ENCODE peak calls at places on chromosomes 12 and 14, in seven cellular contexts. U is coronary artery, O is heart left ventricle, B is HFF-Myc, C is mesothelial cell of epicardium, Q is A549, L is GM06990. W is an unnamed sample.

GRCh38 chr12:56645717-56646446 is at the start of gene ATP5F1B:
- DNase-seq in U (peak; percentile 96), O (peak; percentile 98), B (peak; percentile 100), C (peak; percentile 89), Q (peak; percentile 100), L (peak; percentile 90), W (peak; percentile 80)

GRCh38 chr14:90970167-90970600 is 90.3 kb downstream of the RPS6KA5 start:
- DNase-seq in U (no peak), O (no peak), B (no peak), C (no peak), Q (no peak), L (peak; percentile 16), W (no peak)

GRCh38 chr12:30000401-30000800 is 216.7 kb upstream of the TMTC1 start:
- DNase-seq in U (no peak), O (no peak), B (no peak), C (no peak), Q (no peak), L (no peak), W (no peak)

GRCh38 chr14:88625671-88626070 is 62.8 kb downstream of the ZC3H14 start:
- DNase-seq in U (no peak), O (no peak), B (no peak), C (no peak), Q (no peak), L (no peak), W (no peak)

GRCh38 chr12:124387510-124387855 is 92.6 kb downstream of the RFLNA start:
- DNase-seq in U (no peak), O (peak; percentile 83), B (no peak), C (no peak), Q (no peak), L (no peak), W (no peak)

GRCh38 chr12:65536876-65537661 is 258.6 kb downstream of the MSRB3 start:
- DNase-seq in U (peak; percentile 83), O (peak; percentile 56), B (peak; percentile 99), C (no peak), Q (peak; percentile 57), L (no peak), W (no peak)

GRCh38 chr14:104816678-104816945 is 15.7 kb downstream of the ZBTB42 start:
- DNase-seq in U (no peak), O (no peak), B (no peak), C (no peak), Q (no peak), L (no peak), W (no peak)

GRCh38 chr12:25855716-25856115 is 102.8 kb upstream of the RASSF8 start:
- DNase-seq in U (no peak), O (no peak), B (no peak), C (no peak), Q (no peak), L (no peak), W (no peak)

GRCh38 chr12:126537961-126538530 is 1472.8 kb downstream of the AACS start:
- DNase-seq in U (no peak), O (no peak), B (no peak), C (no peak), Q (no peak), L (no peak), W (no peak)

GRCh38 chr12:124833693-124834122 is 30.0 kb downstream of the SCARB1 start:
- DNase-seq in U (no peak), O (peak; percentile 51), B (no peak), C (no peak), Q (no peak), L (no peak), W (no peak)

GRCh38 chr12:49877066-49877465 is 26.6 kb downstream of the FAIM2 start:
- DNase-seq in U (no peak), O (peak; percentile 11), B (no peak), C (no peak), Q (no peak), L (no peak), W (no peak)

GRCh38 chr12:31008961-31009840 is 64.5 kb upstream of the DDX11 start:
- DNase-seq in U (no peak), O (no peak), B (no peak), C (no peak), Q (no peak), L (no peak), W (no peak)

GRCh38 chr12:121894633-121895032 is 6.0 kb downstream of the PSMD9 start:
- DNase-seq in U (no peak), O (no peak), B (no peak), C (no peak), Q (peak; percentile 49), L (no peak), W (no peak)

GRCh38 chr14:71400821-71401447 is 493.7 kb downstream of the PCNX1 start:
- DNase-seq in U (no peak), O (no peak), B (no peak), C (no peak), Q (no peak), L (peak; percentile 18), W (no peak)

GRCh38 chr14:64440494-64440893 is 24.8 kb upstream of the AKAP5 start:
- DNase-seq in U (no peak), O (no peak), B (no peak), C (no peak), Q (no peak), L (no peak), W (no peak)

GRCh38 chr14:94702629-94703028 is 67.3 kb downstream of the GSC start:
- DNase-seq in U (no peak), O (no peak), B (no peak), C (no peak), Q (no peak), L (no peak), W (no peak)

GRCh38 chr14:36948157-36948859 is 224.1 kb downstream of the SLC25A21 start:
- DNase-seq in U (no peak), O (no peak), B (no peak), C (no peak), Q (no peak), L (no peak), W (no peak)

GRCh38 chr14:65229431-65230286 is 127.3 kb upstream of the MAX start:
- DNase-seq in U (no peak), O (peak; percentile 37), B (no peak), C (peak; percentile 47), Q (no peak), L (no peak), W (no peak)

GRCh38 chr12:113091506-113091905 is 35.0 kb downstream of the DTX1 start:
- DNase-seq in U (no peak), O (no peak), B (no peak), C (no peak), Q (no peak), L (no peak), W (no peak)

GRCh38 chr12:13288937-13289643 is 92.6 kb downstream of the EMP1 start:
- DNase-seq in U (no peak), O (no peak), B (no peak), C (no peak), Q (no peak), L (no peak), W (no peak)

GRCh38 chr12:121943926-121944325 is 25.5 kb downstream of the CFAP251 start:
- DNase-seq in U (no peak), O (no peak), B (no peak), C (no peak), Q (no peak), L (no peak), W (no peak)

GRCh38 chr12:56954057-56954577 is 3.3 kb downstream of the RDH16 start:
- DNase-seq in U (no peak), O (no peak), B (no peak), C (no peak), Q (no peak), L (no peak), W (no peak)

GRCh38 chr12:6352198-6353173 is 10.6 kb upstream of the TNFRSF1A start:
- DNase-seq in U (no peak), O (no peak), B (no peak), C (no peak), Q (no peak), L (no peak), W (no peak)

GRCh38 chr12:3728686-3729085 is 24.2 kb downstream of the CRACR2A start:
- DNase-seq in U (no peak), O (no peak), B (no peak), C (no peak), Q (no peak), L (no peak), W (no peak)

GRCh38 chr12:761276-761675 is 8.9 kb downstream of the WNK1 start:
- DNase-seq in U (no peak), O (no peak), B (no peak), C (no peak), Q (no peak), L (no peak), W (no peak)

GRCh38 chr12:81077329-81077685 is 572 bp upstream of the ACSS3 start:
- DNase-seq in U (no peak), O (peak; percentile 67), B (no peak), C (no peak), Q (no peak), L (no peak), W (no peak)

DNA sequence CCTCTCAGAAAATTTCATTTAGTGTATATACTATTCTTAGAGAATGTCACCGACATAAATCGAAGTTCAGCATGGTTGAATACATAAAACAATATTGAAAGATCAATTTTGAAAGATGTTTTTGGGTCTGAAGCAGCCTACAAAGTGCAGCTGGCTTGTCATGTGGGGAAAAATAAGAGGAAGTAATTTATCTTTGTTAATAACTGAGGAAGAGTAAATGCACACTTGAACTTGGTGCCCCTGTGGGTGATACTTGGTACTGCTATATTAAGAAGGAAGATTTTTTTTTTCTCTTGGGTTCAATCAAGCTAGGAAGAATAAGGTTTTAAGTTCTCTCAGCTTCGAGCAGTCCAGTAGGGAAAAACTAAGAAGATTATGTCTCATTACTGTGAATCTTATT is 661.3 kb downstream of the RPL10L start:
- DNase-seq in U (no peak), O (no peak), B (no peak), C (no peak), Q (no peak), L (no peak), W (no peak)
- TF ChIP-seq CTCF in U (no peak), O (no peak), B (no peak), C (peak; percentile 83), Q (no peak), L (no peak), W (peak; percentile 48)

DNA sequence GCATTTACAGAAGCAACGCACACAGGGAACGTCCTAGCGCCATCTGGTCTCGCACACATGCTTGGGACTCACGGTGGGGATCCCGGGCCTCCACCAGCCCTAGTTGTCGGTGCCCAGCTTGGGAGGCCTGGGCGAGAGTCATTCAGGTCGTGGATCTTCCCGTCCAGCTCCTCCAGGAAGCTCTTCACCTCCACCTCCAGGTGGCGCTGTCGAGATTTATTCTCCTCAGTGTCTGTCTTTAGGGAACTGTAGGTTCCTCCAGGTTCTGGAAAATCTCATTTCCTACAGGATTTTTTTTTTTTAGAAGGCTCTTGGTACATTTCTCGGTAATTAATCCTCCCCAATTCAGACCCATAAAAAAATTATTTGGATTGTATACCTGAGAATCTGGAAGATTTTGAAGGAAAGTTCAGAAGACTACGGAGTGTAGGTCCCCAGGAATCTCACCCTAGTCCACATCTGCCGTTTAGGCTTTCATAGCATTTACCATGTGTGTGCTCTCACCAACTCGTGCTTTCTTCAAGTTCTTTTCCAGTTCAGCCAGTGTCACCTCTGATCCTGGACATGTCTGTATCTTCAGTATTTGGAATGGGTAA is 910.0 kb downstream of the TMEM121 start:
- DNase-seq in U (no peak), O (no peak), B (no peak), C (no peak), Q (peak; percentile 3), L (peak; percentile 35), W (no peak)
- TF ChIP-seq CTCF in U (no peak), O (no peak), B (no peak), C (peak; percentile 49), Q (no peak), L (peak; percentile 65), W (no peak)

GRCh38 chr14:67491285-67491684 is 2.8 kb upstream of the TMEM229B start:
- DNase-seq in U (no peak), O (no peak), B (no peak), C (no peak), Q (no peak), L (no peak), W (no peak)
- TF ChIP-seq CTCF in U (no peak), O (no peak), B (no peak), C (no peak), Q (no peak), L (no peak), W (no peak)

GRCh38 chr14:97185186-97185585 is 388.0 kb downstream of the VRK1 start:
- DNase-seq in U (no peak), O (no peak), B (no peak), C (no peak), Q (no peak), L (no peak), W (no peak)
- TF ChIP-seq CTCF in U (no peak), O (no peak), B (no peak), C (no peak), Q (peak; percentile 41), L (peak; percentile 44), W (peak; percentile 62)

W was measured in progenitor cell of endocrine pancreas.